ENCODE peak calls at places on chromosomes 2 and 18, in four cellular contexts. One of them, this sample, is unnamed. For H3K4me1, the result is how much of the 10 kb centered on the place peaks cover.

GRCh38 chr2:46926863-46927262 is 11.3 kb upstream of the MCFD2 start:
- DNase-seq in adipocyte: no peak
- DNase-seq in aorta: no peak
- DNase-seq in sigmoid colon: no peak
- DNase-seq in this sample: no peak

GRCh38 chr2:197248623-197249022 is 62.0 kb downstream of the ANKRD44 start:
- DNase-seq in adipocyte: no peak
- DNase-seq in aorta: no peak
- DNase-seq in sigmoid colon: no peak
- DNase-seq in this sample: no peak

GRCh38 chr2:222939208-222939846 is 78.5 kb downstream of the ACSL3 start:
- DNase-seq in adipocyte: peak
- DNase-seq in aorta: no peak
- DNase-seq in sigmoid colon: no peak
- DNase-seq in this sample: no peak

GRCh38 chr18:3248670-3249359 is 1.2 kb downstream of the MYL12A start:
- DNase-seq in adipocyte: peak
- DNase-seq in aorta: no peak
- DNase-seq in sigmoid colon: no peak
- DNase-seq in this sample: no peak

GRCh38 chr2:113208995-113209868 is 35.5 kb downstream of the PSD4 start:
- DNase-seq in adipocyte: peak
- DNase-seq in aorta: peak
- DNase-seq in sigmoid colon: no peak
- DNase-seq in this sample: peak

GRCh38 chr2:128636802-128637147 is 318.1 kb upstream of the HS6ST1 start:
- DNase-seq in adipocyte: no peak
- DNase-seq in aorta: peak
- DNase-seq in sigmoid colon: no peak
- DNase-seq in this sample: no peak

GRCh38 chr2:203786912-203787311 is 80.5 kb downstream of the CD28 start:
- DNase-seq in adipocyte: peak
- DNase-seq in aorta: no peak
- DNase-seq in sigmoid colon: peak
- DNase-seq in this sample: peak

GRCh38 chr2:211175956-211176355 is 619.6 kb downstream of the CPS1 start:
- DNase-seq in adipocyte: no peak
- DNase-seq in aorta: no peak
- DNase-seq in sigmoid colon: no peak
- DNase-seq in this sample: peak

GRCh38 chr2:218079943-218080913 is 11.2 kb downstream of the RUFY4 start:
- DNase-seq in adipocyte: no peak
- DNase-seq in aorta: no peak
- DNase-seq in sigmoid colon: no peak
- DNase-seq in this sample: no peak

GRCh38 chr2:190767821-190768220 is 112.8 kb upstream of the GLS start:
- DNase-seq in adipocyte: no peak
- DNase-seq in aorta: no peak
- DNase-seq in sigmoid colon: no peak
- DNase-seq in this sample: no peak

GRCh38 chr2:238786379-238786778 is 61.5 kb upstream of the TWIST2 start:
- DNase-seq in adipocyte: no peak
- DNase-seq in aorta: no peak
- DNase-seq in sigmoid colon: no peak
- DNase-seq in this sample: no peak

GRCh38 chr2:212271583-212271982 is 267.0 kb downstream of the ERBB4 start:
- DNase-seq in adipocyte: no peak
- DNase-seq in aorta: no peak
- DNase-seq in sigmoid colon: no peak
- DNase-seq in this sample: no peak

GRCh38 chr18:6876646-6877045 is 147.1 kb downstream of the ARHGAP28 start:
- DNase-seq in adipocyte: peak
- DNase-seq in aorta: no peak
- DNase-seq in sigmoid colon: no peak
- DNase-seq in this sample: no peak

GRCh38 chr2:224983719-224984388 is 58.4 kb downstream of the DOCK10 start:
- DNase-seq in adipocyte: peak
- DNase-seq in aorta: no peak
- DNase-seq in sigmoid colon: no peak
- DNase-seq in this sample: peak

GRCh38 chr2:160431441-160431840 is 62.2 kb downstream of the RBMS1 start:
- DNase-seq in adipocyte: no peak
- DNase-seq in aorta: no peak
- DNase-seq in sigmoid colon: no peak
- DNase-seq in this sample: no peak

DNA sequence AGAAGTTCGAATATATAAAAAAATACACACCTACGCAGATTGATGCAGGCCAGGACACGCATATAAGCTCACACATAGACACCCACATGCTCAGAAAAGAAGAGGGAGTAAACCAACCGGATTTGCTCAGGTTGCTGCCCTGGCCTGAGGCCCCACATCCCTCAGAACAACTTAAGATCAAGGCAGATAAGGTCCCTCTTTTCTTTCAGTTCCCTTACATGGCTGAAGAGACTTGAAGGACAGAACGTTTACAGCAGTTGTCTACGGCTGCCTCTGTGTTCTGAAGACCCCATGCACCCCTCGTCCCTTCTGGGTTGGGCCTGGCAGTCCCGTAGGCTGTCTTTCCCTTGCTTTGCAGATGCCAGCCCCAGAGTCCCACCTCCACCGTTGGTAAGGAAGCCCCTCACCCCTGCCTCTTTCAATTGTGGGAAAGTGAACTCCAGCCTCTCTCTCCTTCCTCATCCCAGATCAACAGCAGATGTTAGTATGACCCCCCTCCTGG is 4.3 kb upstream of the NAGK start:
- DNase-seq in adipocyte: no peak
- DNase-seq in aorta: no peak
- DNase-seq in sigmoid colon: no peak
- DNase-seq in this sample: no peak
- H3K4me1 ChIP-seq in adipocyte: under half
- H3K4me1 ChIP-seq in aorta: under half
- H3K4me1 ChIP-seq in sigmoid colon: under half
- H3K4me1 ChIP-seq in this sample: under half

GRCh38 chr18:58640428-58640805 is 11.5 kb upstream of the ALPK2 start:
- DNase-seq in adipocyte: no peak
- DNase-seq in aorta: no peak
- DNase-seq in sigmoid colon: no peak
- DNase-seq in this sample: no peak
- H3K4me1 ChIP-seq in adipocyte: under half
- H3K4me1 ChIP-seq in aorta: under half
- H3K4me1 ChIP-seq in sigmoid colon: under half
- H3K4me1 ChIP-seq in this sample: under half

GRCh38 chr18:8800041-8800441 is 94.7 kb downstream of the MTCL1 start:
- DNase-seq in adipocyte: no peak
- DNase-seq in aorta: no peak
- DNase-seq in sigmoid colon: peak
- DNase-seq in this sample: peak

GRCh38 chr18:8798996-8799395 is 93.6 kb downstream of the MTCL1 start:
- DNase-seq in adipocyte: no peak
- DNase-seq in aorta: no peak
- DNase-seq in sigmoid colon: no peak
- DNase-seq in this sample: peak

GRCh38 chr18:8799593-8799992 is 94.2 kb downstream of the MTCL1 start:
- DNase-seq in adipocyte: peak
- DNase-seq in aorta: no peak
- DNase-seq in sigmoid colon: no peak
- DNase-seq in this sample: no peak

GRCh38 chr18:8795586-8795985 is 90.2 kb downstream of the MTCL1 start:
- DNase-seq in adipocyte: no peak
- DNase-seq in aorta: no peak
- DNase-seq in sigmoid colon: no peak
- DNase-seq in this sample: peak

DNA sequence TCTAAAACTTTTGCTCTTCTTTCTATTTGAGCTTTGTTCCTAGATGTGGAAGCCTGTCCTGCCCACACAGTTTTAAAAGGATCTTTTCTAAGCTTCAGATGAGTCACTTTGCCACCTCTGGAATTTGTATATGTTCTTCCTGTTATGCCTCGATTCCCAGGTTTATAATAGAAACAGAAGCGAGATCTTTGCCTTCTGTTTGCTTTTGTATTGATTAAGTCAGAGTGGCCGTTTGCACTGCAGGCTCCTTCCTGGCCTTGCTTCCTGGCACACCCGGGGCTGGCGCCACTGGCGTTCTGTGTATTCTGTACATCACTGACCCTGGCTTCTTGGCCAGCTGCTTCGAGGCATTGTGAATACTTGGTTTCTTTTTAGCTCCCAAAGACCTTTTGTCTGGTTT is 91.8 kb downstream of the MTCL1 start:
- DNase-seq in adipocyte: peak
- DNase-seq in aorta: no peak
- DNase-seq in sigmoid colon: no peak
- DNase-seq in this sample: peak
- H3K4me1 ChIP-seq in adipocyte: half or more
- H3K4me1 ChIP-seq in aorta: under half
- H3K4me1 ChIP-seq in sigmoid colon: half or more
- H3K4me1 ChIP-seq in this sample: half or more

GRCh38 chr2:230723363-230723762 is 10.7 kb downstream of the CAB39 start:
- DNase-seq in adipocyte: no peak
- DNase-seq in aorta: no peak
- DNase-seq in sigmoid colon: no peak
- DNase-seq in this sample: peak

GRCh38 chr2:230721712-230722111 is 9.1 kb downstream of the CAB39 start:
- DNase-seq in adipocyte: no peak
- DNase-seq in aorta: no peak
- DNase-seq in sigmoid colon: no peak
- DNase-seq in this sample: no peak

GRCh38 chr2:230717595-230717994 is 5.0 kb downstream of the CAB39 start:
- DNase-seq in adipocyte: no peak
- DNase-seq in aorta: no peak
- DNase-seq in sigmoid colon: no peak
- DNase-seq in this sample: peak

GRCh38 chr2:230719340-230719739 is 6.7 kb downstream of the CAB39 start:
- DNase-seq in adipocyte: no peak
- DNase-seq in aorta: no peak
- DNase-seq in sigmoid colon: no peak
- DNase-seq in this sample: peak

GRCh38 chr2:230722207-230722606 is 9.6 kb downstream of the CAB39 start:
- DNase-seq in adipocyte: no peak
- DNase-seq in aorta: no peak
- DNase-seq in sigmoid colon: no peak
- DNase-seq in this sample: no peak
- H3K4me1 ChIP-seq in adipocyte: under half
- H3K4me1 ChIP-seq in aorta: under half
- H3K4me1 ChIP-seq in sigmoid colon: under half
- H3K4me1 ChIP-seq in this sample: under half

GRCh38 chr2:39537150-39537549 is 100.1 kb upstream of the MAP4K3 start:
- DNase-seq in adipocyte: no peak
- DNase-seq in aorta: no peak
- DNase-seq in sigmoid colon: no peak
- DNase-seq in this sample: no peak

GRCh38 chr2:39541011-39541930 is 104.2 kb upstream of the MAP4K3 start:
- DNase-seq in adipocyte: no peak
- DNase-seq in aorta: no peak
- DNase-seq in sigmoid colon: no peak
- DNase-seq in this sample: no peak

GRCh38 chr2:39542523-39542922 is 105.4 kb upstream of the MAP4K3 start:
- DNase-seq in adipocyte: peak
- DNase-seq in aorta: no peak
- DNase-seq in sigmoid colon: no peak
- DNase-seq in this sample: no peak

GRCh38 chr2:39535606-39536185 is 98.6 kb upstream of the MAP4K3 start:
- DNase-seq in adipocyte: no peak
- DNase-seq in aorta: no peak
- DNase-seq in sigmoid colon: no peak
- DNase-seq in this sample: no peak

GRCh38 chr2:39538713-39539112 is 101.6 kb upstream of the MAP4K3 start:
- DNase-seq in adipocyte: no peak
- DNase-seq in aorta: no peak
- DNase-seq in sigmoid colon: no peak
- DNase-seq in this sample: no peak
- H3K4me1 ChIP-seq in adipocyte: under half
- H3K4me1 ChIP-seq in aorta: under half
- H3K4me1 ChIP-seq in sigmoid colon: under half
- H3K4me1 ChIP-seq in this sample: under half

DNA sequence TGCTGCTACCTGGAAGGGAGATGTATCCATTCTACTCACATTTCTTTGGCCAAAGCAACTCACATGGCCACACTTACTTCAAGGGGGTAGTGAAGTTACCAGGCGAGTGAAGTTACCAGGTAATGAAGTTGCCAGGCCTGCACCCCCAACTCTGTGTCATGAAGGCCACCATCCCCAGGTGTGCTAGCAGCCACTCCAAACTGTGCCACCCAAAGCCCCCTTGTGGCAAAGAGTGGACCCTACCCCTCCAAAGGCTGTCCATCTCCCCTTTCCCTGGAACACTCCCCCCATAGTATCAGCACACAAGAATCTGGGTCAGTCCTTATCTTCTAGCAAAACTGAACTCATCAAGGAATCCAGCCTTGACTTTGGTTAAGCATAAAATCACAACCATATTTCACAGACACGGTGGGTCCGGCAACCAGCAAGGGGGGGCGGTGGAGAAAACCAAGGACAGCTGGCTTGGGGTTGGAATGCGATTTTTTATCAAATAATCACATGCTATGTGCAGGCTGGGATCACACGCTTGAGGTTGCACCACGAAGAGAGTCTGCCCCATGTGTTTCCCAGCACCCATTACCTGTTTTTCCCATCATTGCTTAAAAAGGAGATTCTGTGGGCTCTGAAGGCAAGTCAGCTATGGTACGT is 60.9 kb downstream of the ZFP36L2 start:
- DNase-seq in adipocyte: no peak
- DNase-seq in aorta: no peak
- DNase-seq in sigmoid colon: no peak
- DNase-seq in this sample: no peak
- H3K4me1 ChIP-seq in adipocyte: under half
- H3K4me1 ChIP-seq in aorta: under half
- H3K4me1 ChIP-seq in sigmoid colon: under half
- H3K4me1 ChIP-seq in this sample: under half

GRCh38 chr18:34742761-34743366 is 32.8 kb downstream of the DTNA start:
- DNase-seq in adipocyte: no peak
- DNase-seq in aorta: no peak
- DNase-seq in sigmoid colon: peak
- DNase-seq in this sample: no peak
- H3K4me1 ChIP-seq in adipocyte: under half
- H3K4me1 ChIP-seq in aorta: under half
- H3K4me1 ChIP-seq in sigmoid colon: under half
- H3K4me1 ChIP-seq in this sample: under half

This sample was measured in osteoblast.